ENCODE peak calls at places on chromosomes 5 and 9, in eight cellular contexts. E, P, L, T, S, I, C and G are unnamed samples.

GRCh38 chr5:73215891-73216610 is 43.1 kb downstream of the TMEM174 start:
- DNase-seq in E (peak), P (peak), L (peak), T (peak), S (peak), I (peak), C (peak), G (peak)

GRCh38 chr5:150656191-150657132 is 4.6 kb upstream of the MYOZ3 start:
- DNase-seq in E (peak), P (peak), L (no peak), T (peak), S (peak), I (peak), C (peak), G (peak)

GRCh38 chr9:134735441-134736175 is 94.0 kb downstream of the COL5A1 start:
- DNase-seq in E (no peak), P (peak), L (no peak), T (no peak), S (no peak), I (no peak), C (no peak), G (peak)

GRCh38 chr5:73770172-73770571 is 144.2 kb downstream of the ARHGEF28 start:
- DNase-seq in E (no peak), P (no peak), L (no peak), T (no peak), S (no peak), I (no peak), C (no peak), G (no peak)

GRCh38 chr5:72472666-72473422 is 34.4 kb downstream of the ZNF366 start:
- DNase-seq in E (no peak), P (no peak), L (no peak), T (no peak), S (no peak), I (no peak), C (no peak), G (no peak)

GRCh38 chr9:35691757-35692301 is 2.1 kb upstream of the TPM2 start:
- DNase-seq in E (no peak), P (no peak), L (no peak), T (no peak), S (no peak), I (no peak), C (no peak), G (no peak)

GRCh38 chr9:136019681-136020060 is 58.5 kb upstream of the UBAC1 start:
- DNase-seq in E (no peak), P (no peak), L (no peak), T (no peak), S (no peak), I (no peak), C (no peak), G (no peak)

GRCh38 chr5:1545798-1546355 is 22.1 kb upstream of the LPCAT1 start:
- DNase-seq in E (peak), P (no peak), L (no peak), T (peak), S (no peak), I (no peak), C (no peak), G (no peak)

GRCh38 chr5:118968925-118969375 is 19.4 kb downstream of the DTWD2 start:
- DNase-seq in E (no peak), P (no peak), L (no peak), T (no peak), S (no peak), I (no peak), C (peak), G (peak)

GRCh38 chr9:4566806-4567205 is 76.5 kb downstream of the SLC1A1 start:
- DNase-seq in E (no peak), P (no peak), L (no peak), T (no peak), S (no peak), I (no peak), C (no peak), G (no peak)

GRCh38 chr5:93926831-93927600 is 185.6 kb upstream of the POU5F2 start:
- DNase-seq in E (no peak), P (no peak), L (no peak), T (no peak), S (no peak), I (no peak), C (no peak), G (no peak)

GRCh38 chr5:81749562-81750307 is 1.2 kb downstream of the SSBP2 start:
- DNase-seq in E (peak), P (peak), L (no peak), T (peak), S (peak), I (peak), C (no peak), G (peak)

GRCh38 chr9:125494555-125494920 is 212.5 kb downstream of the MAPKAP1 start:
- DNase-seq in E (peak), P (no peak), L (no peak), T (no peak), S (no peak), I (no peak), C (no peak), G (no peak)

GRCh38 chr5:157918811-157919742 is 60.1 kb upstream of the CLINT1 start:
- DNase-seq in E (no peak), P (peak), L (no peak), T (peak), S (peak), I (no peak), C (no peak), G (no peak)

GRCh38 chr5:178606269-178606668 is 16.1 kb upstream of the COL23A1 start:
- DNase-seq in E (no peak), P (no peak), L (no peak), T (no peak), S (no peak), I (no peak), C (no peak), G (no peak)

GRCh38 chr9:26657958-26658357 is 234.6 kb downstream of the CAAP1 start:
- DNase-seq in E (no peak), P (no peak), L (no peak), T (no peak), S (no peak), I (no peak), C (no peak), G (no peak)

GRCh38 chr5:76746677-76747076 is 30.8 kb downstream of the F2R start:
- DNase-seq in E (no peak), P (no peak), L (no peak), T (no peak), S (no peak), I (no peak), C (no peak), G (no peak)

GRCh38 chr5:139378941-139379361 is 4.1 kb downstream of the SLC23A1 start:
- DNase-seq in E (no peak), P (no peak), L (no peak), T (no peak), S (no peak), I (no peak), C (no peak), G (no peak)

GRCh38 chr9:70484232-70485130 is 70.0 kb upstream of the KLF9 start:
- DNase-seq in E (peak), P (peak), L (peak), T (no peak), S (no peak), I (no peak), C (peak), G (peak)

GRCh38 chr5:44935262-44935661 is 126.5 kb downstream of the MRPS30 start:
- DNase-seq in E (no peak), P (no peak), L (no peak), T (no peak), S (no peak), I (no peak), C (no peak), G (peak)

GRCh38 chr5:93850311-93850710 is 108.9 kb upstream of the POU5F2 start:
- DNase-seq in E (no peak), P (no peak), L (no peak), T (no peak), S (no peak), I (no peak), C (no peak), G (no peak)

GRCh38 chr5:15452780-15453179 is 47.2 kb upstream of the FBXL7 start:
- DNase-seq in E (no peak), P (no peak), L (no peak), T (no peak), S (no peak), I (no peak), C (no peak), G (no peak)

GRCh38 chr9:133961226-133962165 is 30.6 kb downstream of the VAV2 start:
- DNase-seq in E (no peak), P (no peak), L (no peak), T (peak), S (no peak), I (no peak), C (no peak), G (no peak)

GRCh38 chr9:125959980-125960619 is 212.9 kb downstream of the PBX3 start:
- DNase-seq in E (no peak), P (no peak), L (no peak), T (no peak), S (no peak), I (no peak), C (no peak), G (no peak)

GRCh38 chr9:38004809-38005560 is 64.0 kb downstream of the SHB start:
- DNase-seq in E (no peak), P (no peak), L (no peak), T (no peak), S (no peak), I (no peak), C (no peak), G (no peak)

GRCh38 chr5:173880306-173880985 is 7.7 kb upstream of the CPEB4 start:
- DNase-seq in E (no peak), P (no peak), L (no peak), T (no peak), S (no peak), I (no peak), C (no peak), G (no peak)

GRCh38 chr5:78654386-78654785 is 5.8 kb upstream of the LHFPL2 start:
- DNase-seq in E (no peak), P (no peak), L (no peak), T (no peak), S (no peak), I (no peak), C (no peak), G (no peak)

GRCh38 chr5:59813761-59814562 is 79.6 kb downstream of the PDE4D start:
- DNase-seq in E (peak), P (no peak), L (peak), T (no peak), S (no peak), I (no peak), C (peak), G (peak)

GRCh38 chr5:199821-200645 is 8.7 kb downstream of the LRRC14B start:
- DNase-seq in E (no peak), P (no peak), L (no peak), T (no peak), S (no peak), I (no peak), C (no peak), G (no peak)

GRCh38 chr5:6783787-6784186 is 70.6 kb downstream of the TENT4A start:
- DNase-seq in E (no peak), P (no peak), L (no peak), T (no peak), S (no peak), I (no peak), C (no peak), G (no peak)
- H3K27ac ChIP-seq in E (no peak), P (no peak), L (no peak), T (no peak), S (no peak), I (no peak), C (no peak), G (no peak)

DNA sequence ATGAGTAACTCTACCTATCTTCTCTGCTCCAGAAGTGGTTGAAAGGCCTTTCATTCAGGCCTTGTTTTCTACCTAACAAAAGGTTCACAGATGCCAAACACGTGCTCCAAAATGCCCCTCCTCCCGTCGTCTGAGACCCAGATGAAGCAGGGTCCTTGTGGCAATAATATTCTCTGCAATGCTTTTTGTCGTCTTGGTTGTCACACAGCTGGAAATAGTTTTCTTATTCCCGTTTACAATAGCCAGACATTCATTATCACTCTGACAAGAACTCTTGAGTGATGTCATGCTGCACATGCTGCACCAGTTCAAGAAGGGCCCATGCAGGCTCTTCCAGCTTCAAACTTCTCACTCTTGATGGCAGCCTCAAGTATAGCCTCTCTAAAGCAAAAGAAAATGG is 7.8 kb downstream of the LPAR1 start:
- DNase-seq in E (no peak), P (no peak), L (no peak), T (no peak), S (no peak), I (no peak), C (no peak), G (no peak)
- H3K27ac ChIP-seq in E (no peak), P (no peak), L (no peak), T (no peak), S (no peak), I (peak), C (no peak), G (no peak)

GRCh38 chr9:114178756-114179450 is 23.6 kb downstream of the COL27A1 start:
- DNase-seq in E (no peak), P (no peak), L (no peak), T (peak), S (no peak), I (peak), C (no peak), G (no peak)
- H3K27ac ChIP-seq in E (no peak), P (peak), L (no peak), T (no peak), S (no peak), I (no peak), C (no peak), G (no peak)

DNA sequence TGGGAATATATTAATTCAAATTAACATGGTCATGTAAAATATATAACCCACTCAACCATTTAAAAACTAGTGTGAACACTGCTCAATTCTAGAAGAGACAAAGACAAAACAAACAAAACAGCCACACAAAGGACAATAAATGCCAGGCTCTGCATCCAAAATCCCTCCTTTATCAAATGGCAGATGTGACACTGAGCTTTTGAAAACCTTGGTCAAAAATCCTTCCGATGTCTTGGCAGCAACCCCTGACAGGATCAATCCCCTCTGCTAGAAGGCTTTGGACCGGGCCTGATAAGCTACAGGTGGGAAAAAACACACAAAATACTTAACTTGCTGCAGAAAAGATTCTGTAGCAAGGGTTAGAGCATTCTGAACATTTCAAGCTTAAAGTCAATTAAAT is 61.5 kb downstream of the ZFR start:
- DNase-seq in E (no peak), P (no peak), L (no peak), T (no peak), S (no peak), I (no peak), C (no peak), G (no peak)
- H3K27ac ChIP-seq in E (no peak), P (no peak), L (no peak), T (no peak), S (no peak), I (peak), C (no peak), G (no peak)

DNA sequence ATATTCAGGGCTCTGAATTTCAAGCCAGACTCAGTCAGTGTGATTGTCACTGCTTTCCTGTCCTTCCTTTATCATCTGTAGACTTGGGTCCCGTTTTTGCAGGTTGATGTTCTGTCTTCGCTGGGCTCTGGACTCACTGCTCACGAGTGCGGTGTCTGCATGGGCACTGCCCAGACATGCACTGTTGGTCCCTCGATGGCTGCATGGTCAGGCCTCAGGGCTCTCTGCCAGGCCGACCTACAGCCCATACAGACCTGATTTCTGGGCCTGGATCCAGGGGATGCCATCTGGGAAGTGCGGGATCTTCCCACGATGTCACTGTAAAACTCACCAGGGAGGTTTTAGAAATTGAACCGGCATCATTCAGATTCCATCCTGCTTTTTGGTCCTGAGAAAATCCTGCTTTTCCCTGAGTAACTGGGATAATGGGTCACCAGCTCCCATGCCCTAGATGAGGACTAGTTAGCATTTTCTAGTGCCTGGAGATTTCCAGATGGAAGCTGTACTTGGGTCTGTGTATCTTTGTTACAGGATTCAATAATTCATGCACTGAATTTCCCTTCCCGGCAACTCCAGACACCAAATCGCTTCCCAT is 9.1 kb downstream of the S1PR3 start:
- DNase-seq in E (no peak), P (no peak), L (no peak), T (no peak), S (peak), I (no peak), C (no peak), G (no peak)
- H3K27ac ChIP-seq in E (no peak), P (peak), L (no peak), T (no peak), S (no peak), I (no peak), C (no peak), G (no peak)

GRCh38 chr9:127534250-127534649 is 77.8 kb upstream of the STXBP1 start:
- DNase-seq in E (no peak), P (no peak), L (no peak), T (no peak), S (no peak), I (no peak), C (no peak), G (no peak)
- H3K27ac ChIP-seq in E (peak), P (peak), L (no peak), T (peak), S (no peak), I (no peak), C (no peak), G (no peak)

GRCh38 chr5:132490484-132491367 is at the start of gene IRF1:
- DNase-seq in E (peak), P (peak), L (no peak), T (peak), S (peak), I (peak), C (peak), G (peak)

GRCh38 chr5:132492386-132492785 is 1.8 kb upstream of the IRF1 start:
- DNase-seq in E (no peak), P (no peak), L (no peak), T (no peak), S (no peak), I (no peak), C (no peak), G (no peak)

GRCh38 chr5:132493241-132493640 is 2.7 kb upstream of the IRF1 start:
- DNase-seq in E (no peak), P (peak), L (no peak), T (no peak), S (no peak), I (no peak), C (no peak), G (no peak)

GRCh38 chr5:132489871-132490483 is 596 bp downstream of the IRF1 start:
- DNase-seq in E (peak), P (peak), L (no peak), T (peak), S (no peak), I (peak), C (no peak), G (peak)

DNA sequence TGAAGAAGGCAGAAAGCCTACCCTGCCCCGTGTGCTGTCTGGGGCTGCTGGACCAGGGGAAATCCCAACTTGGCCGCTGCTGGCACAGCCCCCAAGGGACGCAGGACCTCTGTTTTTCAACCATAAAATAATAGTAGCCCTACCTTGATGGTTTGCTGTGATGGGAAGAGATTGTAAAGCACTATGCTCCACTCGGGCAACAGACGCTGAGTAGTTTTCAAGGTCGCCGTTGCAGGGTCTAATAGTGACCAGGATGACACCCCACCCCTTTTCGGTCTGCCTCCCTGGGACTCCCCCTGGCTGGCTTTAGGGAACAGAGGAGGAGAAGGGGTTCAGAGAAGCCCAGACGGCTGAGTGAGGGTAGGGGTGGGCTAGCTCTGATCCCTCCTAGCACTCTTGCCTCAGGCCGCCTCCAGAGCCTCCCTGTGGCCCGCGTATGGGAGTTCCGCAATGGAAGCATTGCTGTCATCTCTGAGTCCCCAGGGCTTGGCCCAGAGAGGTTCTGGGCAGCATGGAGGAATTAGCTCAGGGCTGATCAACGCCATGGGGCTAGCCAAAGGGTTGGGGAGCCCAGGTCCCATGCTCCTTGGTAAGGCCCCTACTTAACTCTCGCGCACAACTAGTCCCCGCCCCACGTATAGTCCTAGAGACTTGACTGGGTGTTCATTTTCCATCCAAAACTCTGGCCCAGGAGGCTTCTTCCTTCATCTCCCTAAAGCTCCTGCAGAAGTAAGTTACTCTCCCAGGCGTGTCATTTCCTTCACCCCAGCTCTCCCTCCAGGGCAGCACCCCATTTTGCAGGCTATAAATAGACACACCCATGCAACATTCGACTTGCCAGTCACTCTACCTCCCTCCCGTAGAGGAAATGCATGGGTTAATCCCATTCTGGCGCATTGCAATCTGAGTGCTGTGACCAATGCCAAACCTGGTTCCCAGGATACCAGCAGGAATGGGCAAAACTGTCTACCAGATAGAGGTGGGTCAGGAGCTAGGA is 1.1 kb upstream of the IRF1 start:
- DNase-seq in E (no peak), P (peak), L (no peak), T (no peak), S (peak), I (no peak), C (no peak), G (no peak)
- H3K27ac ChIP-seq in E (peak), P (peak), L (peak), T (peak), S (peak), I (peak), C (peak), G (peak)

DNA sequence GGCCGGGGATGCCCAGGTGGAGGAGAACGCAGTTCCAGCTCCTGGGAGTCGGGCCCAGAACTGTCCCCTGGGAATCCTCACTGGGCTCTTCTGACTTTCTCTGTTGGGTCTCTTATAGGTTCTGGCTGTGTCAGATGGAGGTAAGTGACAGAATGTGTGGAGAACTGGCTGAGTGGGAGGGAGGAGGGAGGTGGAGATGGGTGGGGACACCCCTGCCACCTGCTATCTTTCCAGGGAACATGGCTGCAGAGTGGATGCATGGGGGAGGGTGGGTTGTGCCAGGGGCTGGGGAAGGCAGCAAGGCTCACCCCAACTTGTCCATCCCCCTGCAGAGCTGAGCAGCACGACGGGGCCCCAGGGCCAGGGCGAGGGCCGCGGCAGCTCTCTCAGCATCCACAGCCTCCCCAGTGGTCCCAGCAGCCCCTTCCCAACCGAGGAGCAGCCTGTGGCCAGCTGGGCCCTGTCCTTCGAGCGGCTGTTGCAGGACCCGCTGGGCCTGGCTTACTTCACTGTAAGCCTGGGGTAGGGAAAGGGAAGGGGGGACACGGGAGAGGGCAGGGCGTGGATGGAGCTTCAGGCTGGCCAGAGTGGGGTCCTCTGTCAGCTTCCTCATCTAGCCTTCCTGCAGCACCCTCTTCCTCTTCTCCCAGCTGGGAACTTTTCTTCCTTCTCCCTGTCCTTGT is 8.3 kb downstream of the RGS14 start:
- DNase-seq in E (no peak), P (no peak), L (no peak), T (no peak), S (no peak), I (no peak), C (no peak), G (no peak)
- H3K27ac ChIP-seq in E (peak), P (peak), L (peak), T (peak), S (no peak), I (no peak), C (peak), G (peak)